ENCODE peak calls at places on chromosomes 7 and 10, in five cellular contexts. H is stimulated activated CD4-positive, alpha-beta T cell treated with anti-CD3 and anti-CD28 coated beads, Interleukin-15, amount 100 ng/mL, for 24 hours; C is activated CD4-positive, alpha-beta T cell treated with anti-CD3 and anti-CD28 coated beads for 48 hours; Z is fibroblast of lung; G is KG1. X is an unnamed sample.

GRCh38 chr10:6046458-6047325 is 15.5 kb downstream of the IL2RA start:
- DNase-seq in H (peak; percentile 8), G (no peak), C (no peak), Z (no peak), X (no peak)

GRCh38 chr10:124524991-124525653 is 63.5 kb downstream of the LHPP start:
- DNase-seq in G (no peak), Z (peak; percentile 15), C (no peak), H (no peak), X (no peak)

GRCh38 chr7:137772748-137773147 is 74.0 kb downstream of the DGKI start:
- DNase-seq in C (no peak), Z (peak; percentile 56), G (no peak), H (no peak), X (no peak)

GRCh38 chr7:3922175-3922635 is 621.2 kb downstream of the SDK1 start:
- DNase-seq in C (no peak), G (no peak), H (no peak), Z (peak; percentile 97), X (peak; percentile 7)

GRCh38 chr10:57849726-57850357 is 417.9 kb downstream of the IPMK start:
- DNase-seq in C (no peak), Z (peak; percentile 28), G (no peak), H (no peak), X (no peak)

GRCh38 chr10:32409741-32410140 is 36.2 kb upstream of the CCDC7 start:
- DNase-seq in C (no peak), G (no peak), Z (no peak), H (no peak), X (no peak)

GRCh38 chr10:118729641-118730258 is 25.0 kb downstream of the CACUL1 start:
- DNase-seq in G (no peak), C (no peak), Z (no peak), H (no peak), X (no peak)

GRCh38 chr10:34504534-34504933 is 310.6 kb downstream of the PARD3 start:
- DNase-seq in C (peak; percentile 5), G (no peak), Z (peak; percentile 18), H (peak; percentile 4), X (peak; percentile 2)

GRCh38 chr10:132401396-132402168 is 4.6 kb downstream of the PWWP2B start:
- DNase-seq in H (no peak), C (no peak), G (no peak), Z (no peak), X (no peak)

GRCh38 chr10:122073508-122073907 is 84.5 kb downstream of the TACC2 start:
- DNase-seq in Z (no peak), G (no peak), H (no peak), C (no peak), X (no peak)

GRCh38 chr7:100574362-100575205 is 884 bp upstream of the SAP25 start:
- DNase-seq in H (no peak), Z (no peak), C (no peak), G (no peak), X (no peak)

GRCh38 chr7:153422291-153423189 is 629.7 kb upstream of the DPP6 start:
- DNase-seq in G (no peak), Z (no peak), C (no peak), H (no peak), X (no peak)

GRCh38 chr10:119595134-119595714 is 1.5 kb downstream of the TIAL1 start:
- DNase-seq in H (no peak), Z (peak; percentile 50), G (no peak), C (no peak), X (no peak)

GRCh38 chr10:117535045-117535751 is 7.3 kb upstream of the EMX2 start:
- DNase-seq in H (no peak), Z (no peak), C (no peak), G (no peak), X (no peak)

GRCh38 chr10:118908487-118909280 is 120.8 kb upstream of the NANOS1 start:
- DNase-seq in C (no peak), Z (no peak), G (no peak), H (no peak), X (no peak)

GRCh38 chr10:88725798-88726197 is 19.7 kb downstream of the LIPK start:
- DNase-seq in Z (no peak), C (no peak), H (no peak), G (peak; percentile 57), X (no peak)

GRCh38 chr7:98354052-98354451 is 46.8 kb downstream of the BAIAP2L1 start:
- DNase-seq in C (no peak), H (no peak), Z (peak; percentile 2), G (no peak), X (no peak)

GRCh38 chr7:44645696-44646095 is 39.3 kb downstream of the OGDH start:
- DNase-seq in Z (no peak), H (no peak), G (no peak), C (no peak), X (no peak)

GRCh38 chr10:71088054-71088453 is 124.3 kb upstream of the UNC5B start:
- DNase-seq in H (no peak), G (no peak), C (no peak), Z (no peak), X (no peak)

GRCh38 chr10:130326954-130327353 is 190.8 kb downstream of the GLRX3 start:
- DNase-seq in C (no peak), H (no peak), G (no peak), Z (no peak), X (no peak)

GRCh38 chr10:23293145-23293724 is 51.4 kb downstream of the C10orf67 start:
- DNase-seq in C (peak; percentile 65), Z (peak; percentile 31), H (peak; percentile 63), G (no peak), X (peak; percentile 76)

GRCh38 chr7:36777062-36777461 is 52.8 kb upstream of the AOAH start:
- DNase-seq in H (peak; percentile 10), G (peak; percentile 45), C (no peak), Z (no peak), X (peak; percentile 58)

GRCh38 chr7:81516898-81517297 is 252.9 kb downstream of the HGF start:
- DNase-seq in C (no peak), H (no peak), Z (no peak), G (no peak), X (no peak)

GRCh38 chr7:105345725-105346124 is 43.0 kb downstream of the SRPK2 start:
- DNase-seq in G (no peak), C (no peak), Z (no peak), H (no peak), X (no peak)

GRCh38 chr7:129670636-129671035 is 59.1 kb downstream of the NRF1 start:
- DNase-seq in C (no peak), H (no peak), Z (peak; percentile 23), G (no peak), X (no peak)

X was measured in activated CD8-positive, alpha-beta T cell treated with anti-CD3 and anti-CD28 coated beads for 36 hours.